ENCODE peak calls at places on chromosomes 1 and 21, in ten cellular contexts. B is amniotic stem cell; Y is astrocyte; H is tibial artery; P is stimulated activated CD4-positive, alpha-beta T cell treated with anti-CD3 and anti-CD28 coated beads, Interleukin-15, amount 100 ng/mL, for 48 hours; L is T-cell; E is ACHN; N is cerebellar nuclear complex; D is activated naive CD4-positive, alpha-beta T cell treated with Interleukin-2 at 50 U/mL for 16 hours; S is M059J. W is an unnamed sample.

GRCh38 chr1:244191581-244191980 is 140.5 kb downstream of the ZBTB18 start:
- DNase-seq in D (no peak), E (no peak), N (peak; percentile 90), L (no peak), H (no peak), S (no peak), B (no peak), P (no peak), Y (no peak), W (no peak)

GRCh38 chr1:106608836-106609235 is 447.6 kb upstream of the PRMT6 start:
- DNase-seq in B (no peak), L (no peak), Y (peak; percentile 56), E (no peak), S (no peak), P (no peak), H (no peak), D (no peak), N (no peak), W (no peak)

GRCh38 chr1:178819123-178819522 is 51.8 kb downstream of the ANGPTL1 start:
- DNase-seq in D (no peak), B (no peak), H (no peak), L (no peak), E (no peak), N (no peak), Y (peak; percentile 13), S (peak; percentile 52), P (no peak), W (no peak)

GRCh38 chr1:64000021-64000420 is 203.4 kb upstream of the UBE2U start:
- DNase-seq in P (no peak), D (no peak), H (no peak), E (peak; percentile 75), B (peak; percentile 56), S (peak; percentile 97), N (no peak), Y (peak; percentile 71), L (no peak), W (peak; percentile 21)

GRCh38 chr1:14578156-14578555 is 20.3 kb upstream of the KAZN start:
- DNase-seq in B (no peak), L (no peak), H (no peak), E (no peak), P (no peak), N (no peak), S (peak; percentile 57), D (no peak), Y (peak; percentile 27), W (peak; percentile 28)

GRCh38 chr1:109185990-109186703 is 27.6 kb upstream of the SARS1 start:
- DNase-seq in L (no peak), E (no peak), D (no peak), B (no peak), H (no peak), P (no peak), Y (no peak), N (no peak), S (no peak), W (no peak)

GRCh38 chr1:3770047-3770765 is 2.3 kb upstream of the SMIM1 start:
- DNase-seq in L (no peak), N (no peak), H (no peak), S (no peak), D (no peak), B (no peak), P (no peak), E (no peak), Y (no peak), W (no peak)

GRCh38 chr21:21612446-21612845 is 614.2 kb downstream of the NCAM2 start:
- DNase-seq in D (no peak), N (no peak), P (no peak), S (peak; percentile 74), B (peak; percentile 51), H (no peak), E (peak; percentile 83), L (no peak), Y (peak; percentile 93), W (peak; percentile 19)

GRCh38 chr21:44869860-44870747 is 3.4 kb downstream of the PTTG1IP start:
- DNase-seq in N (no peak), S (peak; percentile 100), D (no peak), B (peak; percentile 89), E (peak; percentile 96), Y (peak; percentile 96), L (no peak), P (no peak), H (peak; percentile 77), W (peak; percentile 100)

GRCh38 chr1:1142844-1143243 is 27.0 kb upstream of the C1orf159 start:
- DNase-seq in H (no peak), D (no peak), Y (no peak), L (no peak), P (no peak), S (no peak), N (no peak), E (no peak), B (no peak), W (no peak)

GRCh38 chr1:234584926-234585325 is 25.1 kb downstream of the IRF2BP2 start:
- DNase-seq in N (no peak), Y (peak; percentile 45), B (no peak), P (no peak), L (no peak), E (no peak), D (no peak), H (no peak), S (peak; percentile 52), W (no peak)

GRCh38 chr1:203607169-203607873 is 19.3 kb upstream of the ATP2B4 start:
- DNase-seq in S (peak; percentile 97), Y (peak; percentile 93), P (no peak), N (no peak), D (peak; percentile 69), E (peak; percentile 81), L (peak; percentile 62), B (peak; percentile 75), H (peak; percentile 48), W (peak; percentile 98)

GRCh38 chr1:78408830-78409229 is 81.9 kb upstream of the PTGFR start:
- DNase-seq in P (no peak), H (peak; percentile 33), D (no peak), N (no peak), S (peak; percentile 60), Y (no peak), E (no peak), L (no peak), B (no peak), W (no peak)

GRCh38 chr1:113905435-113905861 is 322 bp downstream of the DCLRE1B start:
- DNase-seq in Y (no peak), B (no peak), S (peak; percentile 18), D (no peak), N (no peak), L (no peak), E (no peak), P (peak; percentile 10), H (peak; percentile 50), W (peak; percentile 16)

GRCh38 chr1:58874327-58874726 is 90.5 kb upstream of the JUN start:
- DNase-seq in E (no peak), B (no peak), H (no peak), Y (no peak), S (no peak), D (no peak), P (no peak), L (no peak), N (no peak), W (no peak)

GRCh38 chr1:4027492-4028138 is 127.5 kb upstream of the C1orf174 start:
- DNase-seq in N (no peak), S (no peak), Y (no peak), L (no peak), B (no peak), D (no peak), E (no peak), P (no peak), H (no peak), W (no peak)

W was measured in A172.